ENCODE peak calls at places on chromosomes 2 and 18, in seven cellular contexts. Z is brain pericyte; H is midbrain; L is OCI-LY7; X is CD8-positive, alpha-beta memory T cell; T is AG08395; S is astrocyte of the spinal cord. U is an unnamed sample.

GRCh38 chr18:60196818-60197217 is 175.8 kb downstream of the MC4R start:
- DNase-seq in Z (no peak), H (no peak), L (no peak), X (no peak), T (peak; percentile 21), S (no peak), U (no peak)

GRCh38 chr2:26770986-26771586 is 7.0 kb downstream of the SLC35F6 start:
- DNase-seq in Z (no peak), H (peak; percentile 54), L (peak; percentile 44), X (peak; percentile 8), T (peak; percentile 57), S (peak; percentile 71), U (no peak)

GRCh38 chr18:52685316-52685715 is 345.3 kb downstream of the DCC start:
- DNase-seq in Z (no peak), H (no peak), L (no peak), X (no peak), T (no peak), S (no peak), U (no peak)

GRCh38 chr2:208326016-208326415 is 60.0 kb downstream of the PIKFYVE start:
- DNase-seq in Z (no peak), H (peak; percentile 42), L (no peak), X (no peak), T (no peak), S (no peak), U (no peak)

GRCh38 chr2:64804651-64805050 is 150.9 kb upstream of the SERTAD2 start:
- DNase-seq in Z (no peak), H (no peak), L (no peak), X (no peak), T (no peak), S (peak; percentile 57), U (no peak)

GRCh38 chr2:238425979-238426567 is 654 bp upstream of the ASB1 start:
- DNase-seq in Z (no peak), H (peak; percentile 21), L (peak; percentile 5), X (no peak), T (peak; percentile 34), S (peak; percentile 90), U (no peak)

GRCh38 chr18:63367241-63367953 is 391 bp upstream of the KDSR start:
- DNase-seq in Z (peak; percentile 95), H (peak; percentile 95), L (peak; percentile 65), X (peak; percentile 79), T (peak; percentile 99), S (peak; percentile 99), U (peak; percentile 81)

GRCh38 chr18:8177330-8178016 is 431.8 kb upstream of the RAB12 start:
- DNase-seq in Z (peak; percentile 56), H (no peak), L (no peak), X (no peak), T (no peak), S (peak; percentile 26), U (no peak)

GRCh38 chr18:74511823-74512222 is 15.7 kb downstream of the CNDP2 start:
- DNase-seq in Z (no peak), H (peak; percentile 62), L (no peak), X (no peak), T (no peak), S (no peak), U (no peak)

GRCh38 chr2:216064014-216064630 is 17.5 kb downstream of the PECR start:
- DNase-seq in Z (no peak), H (no peak), L (no peak), X (no peak), T (peak; percentile 19), S (no peak), U (no peak)

GRCh38 chr18:23512641-23513040 is 9.3 kb downstream of the RMC1 start:
- DNase-seq in Z (no peak), H (no peak), L (no peak), X (no peak), T (no peak), S (no peak), U (no peak)

GRCh38 chr2:143909577-143909976 is 610.3 kb downstream of the ZEB2 start:
- DNase-seq in Z (no peak), H (no peak), L (no peak), X (no peak), T (no peak), S (no peak), U (no peak)

GRCh38 chr2:133293544-133294270 is 274.6 kb downstream of the NCKAP5 start:
- DNase-seq in Z (peak; percentile 29), H (peak; percentile 3), L (no peak), X (no peak), T (peak; percentile 47), S (no peak), U (no peak)